ENCODE peak calls at places on chromosomes 7 and 10, in seven cellular contexts. L is cardiac fibroblast, I is lower leg skin, U is uterus, F is fibroblast of lung, C is IMR-90, H is WERI-Rb-1. B is an unnamed sample.

GRCh38 chr10:35005868-35006267 is 84.3 kb downstream of the CUL2 start:
- DNase-seq in L (peak; percentile 93), I (no peak), U (no peak), F (peak; percentile 91), C (peak; percentile 98), H (no peak), B (peak; percentile 99)

GRCh38 chr7:10824154-10824553 is 149.5 kb upstream of the PHF14 start:
- DNase-seq in L (no peak), I (no peak), U (no peak), F (no peak), C (no peak), H (no peak), B (no peak)

GRCh38 chr10:79413196-79413595 is 32.2 kb downstream of the ZCCHC24 start:
- DNase-seq in L (peak; percentile 41), I (no peak), U (no peak), F (no peak), C (peak; percentile 41), H (peak; percentile 61), B (no peak)

GRCh38 chr7:19020062-19020461 is 97.4 kb downstream of the TWIST1 start:
- DNase-seq in L (no peak), I (no peak), U (no peak), F (no peak), C (no peak), H (no peak), B (no peak)

GRCh38 chr10:31037749-31038148 is 6.1 kb upstream of the ZNF438 start:
- DNase-seq in L (no peak), I (no peak), U (no peak), F (no peak), C (no peak), H (no peak), B (no peak)

GRCh38 chr7:30285531-30286284 is 1.3 kb downstream of the ZNRF2 start:
- DNase-seq in L (peak; percentile 63), I (peak; percentile 87), U (peak; percentile 29), F (peak; percentile 61), C (peak; percentile 46), H (no peak), B (peak; percentile 75)

GRCh38 chr7:71239517-71239916 is 107.6 kb downstream of the GALNT17 start:
- DNase-seq in L (no peak), I (no peak), U (no peak), F (no peak), C (no peak), H (no peak), B (no peak)

GRCh38 chr10:124999433-125000365 is 57.8 kb downstream of the ZRANB1 start:
- DNase-seq in L (peak; percentile 88), I (peak; percentile 89), U (peak; percentile 58), F (peak; percentile 95), C (peak; percentile 92), H (no peak), B (peak; percentile 83)

GRCh38 chr10:98303569-98303968 is 35.6 kb upstream of the LOXL4 start:
- DNase-seq in L (no peak), I (peak; percentile 67), U (no peak), F (no peak), C (no peak), H (no peak), B (no peak)

GRCh38 chr7:7702826-7703225 is 15.6 kb downstream of the RPA3 start:
- DNase-seq in L (no peak), I (no peak), U (no peak), F (no peak), C (peak; percentile 16), H (no peak), B (no peak)

GRCh38 chr7:120986665-120987064 is 1.8 kb upstream of the CPED1 start:
- DNase-seq in L (no peak), I (no peak), U (no peak), F (no peak), C (no peak), H (no peak), B (no peak)

GRCh38 chr10:23198940-23199767 is 7.0 kb downstream of the PTF1A start:
- DNase-seq in L (no peak), I (no peak), U (no peak), F (no peak), C (no peak), H (peak; percentile 16), B (no peak)

GRCh38 chr7:116443101-116443523 is 56.4 kb upstream of the CAV2 start:
- DNase-seq in L (peak; percentile 95), I (no peak), U (no peak), F (peak; percentile 93), C (peak; percentile 97), H (no peak), B (peak; percentile 90)

GRCh38 chr7:18234519-18234918 is 206.9 kb upstream of the PRPS1L1 start:
- DNase-seq in L (no peak), I (no peak), U (no peak), F (no peak), C (no peak), H (no peak), B (no peak)

DNA sequence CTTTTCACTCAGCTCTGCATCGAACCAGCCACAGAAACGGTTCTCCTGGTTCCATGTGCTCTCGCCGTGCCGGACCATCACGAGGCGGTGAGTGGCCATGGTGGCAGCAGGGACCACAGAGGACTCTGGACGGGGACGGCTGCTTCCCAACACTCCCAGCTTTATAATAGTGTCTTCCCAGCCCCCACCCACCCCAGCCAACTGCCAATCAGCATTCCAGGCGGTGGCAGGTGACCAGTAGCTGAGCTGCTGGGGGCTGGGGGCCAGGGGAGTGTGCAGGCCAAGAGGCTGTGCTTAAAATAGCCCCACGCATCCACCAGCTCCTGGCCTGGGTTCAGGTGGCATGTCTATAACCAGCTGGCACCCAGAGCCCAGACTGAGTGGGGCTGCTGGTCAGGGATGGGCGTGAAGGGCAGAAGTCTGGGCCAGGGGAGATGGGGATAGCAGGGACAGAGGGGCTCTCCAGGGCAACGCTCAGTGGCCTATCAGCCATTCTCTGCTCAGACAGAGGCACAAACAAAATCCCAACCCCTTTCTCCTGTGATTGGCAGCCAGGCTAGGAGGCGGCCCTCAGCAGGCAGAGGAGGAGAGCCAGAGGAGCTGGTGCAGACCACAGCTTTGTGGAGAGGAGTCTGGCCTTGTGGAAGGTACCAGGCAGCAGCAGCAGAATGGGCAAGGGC is at the start of gene PGAM2:
- DNase-seq in L (peak; percentile 47), I (no peak), U (no peak), F (no peak), C (no peak), H (peak; percentile 84), B (peak; percentile 46)
- H3K4me3 ChIP-seq in L (no peak within 1 kb of the TSS), I (no peak within 1 kb of the TSS), U (no peak within 1 kb of the TSS), F (no peak within 1 kb of the TSS), C (no peak within 1 kb of the TSS), H (peak within 1 kb of the TSS; percentile 45), B (no peak within 1 kb of the TSS)

DNA sequence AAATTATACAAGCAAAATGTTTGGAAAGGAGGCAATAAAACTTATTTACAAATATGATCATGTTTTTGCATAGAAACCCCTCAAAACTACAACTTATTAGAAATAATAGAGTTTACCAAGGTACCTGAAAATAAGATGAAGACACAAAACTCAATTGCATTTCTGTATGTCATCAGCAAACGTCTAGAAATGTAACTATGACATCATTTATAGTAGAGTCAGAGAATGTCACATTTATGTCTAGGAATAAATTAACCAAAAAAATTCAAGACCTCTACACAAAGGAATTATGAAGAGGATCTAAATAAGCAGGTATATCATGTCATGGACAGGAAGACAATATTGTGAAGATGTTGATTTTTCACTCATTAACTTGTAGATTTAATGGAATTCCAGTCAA is 81.1 kb downstream of the PALS2 start:
- DNase-seq in L (no peak), I (no peak), U (no peak), F (no peak), C (no peak), H (no peak), B (no peak)
- TF ChIP-seq CTCF in L (no peak), I (no peak), U (no peak), F (no peak), C (no peak), H (no peak), B (no peak)

GRCh38 chr7:50349963-50350944 is 45.7 kb downstream of the IKZF1 start:
- DNase-seq in L (no peak), I (no peak), U (no peak), F (no peak), C (no peak), H (no peak), B (no peak)

GRCh38 chr7:50353201-50353600 is 48.7 kb downstream of the IKZF1 start:
- DNase-seq in L (no peak), I (no peak), U (no peak), F (no peak), C (no peak), H (no peak), B (no peak)

GRCh38 chr7:50349399-50349798 is 44.9 kb downstream of the IKZF1 start:
- DNase-seq in L (no peak), I (no peak), U (no peak), F (no peak), C (no peak), H (no peak), B (no peak)

GRCh38 chr7:50352282-50352681 is 47.8 kb downstream of the IKZF1 start:
- DNase-seq in L (no peak), I (no peak), U (no peak), F (no peak), C (no peak), H (no peak), B (no peak)

GRCh38 chr7:50351267-50351666 is 46.8 kb downstream of the IKZF1 start:
- DNase-seq in L (no peak), I (no peak), U (no peak), F (no peak), C (no peak), H (no peak), B (no peak)
- H3K4me3 ChIP-seq in L (no peak overlapping the region), I (no peak overlapping the region), U (no peak overlapping the region), F (no peak overlapping the region), C (no peak overlapping the region), H (no peak overlapping the region), B (no peak overlapping the region)

GRCh38 chr10:88990528-88991160 is at the start of gene FAS:
- DNase-seq in L (peak; percentile 84), I (peak; percentile 95), U (peak; percentile 75), F (peak; percentile 73), C (peak; percentile 57), H (peak; percentile 39), B (peak; percentile 55)

GRCh38 chr10:88989824-88990527 is 622 bp upstream of the FAS start:
- DNase-seq in L (peak; percentile 95), I (peak; percentile 92), U (peak; percentile 64), F (peak; percentile 96), C (peak; percentile 86), H (no peak), B (peak; percentile 92)

GRCh38 chr10:88992945-88993537 is 2.4 kb downstream of the FAS start:
- DNase-seq in L (peak; percentile 63), I (no peak), U (no peak), F (peak; percentile 51), C (peak; percentile 54), H (no peak), B (peak; percentile 54)

GRCh38 chr10:88991900-88992237 is 1.3 kb downstream of the FAS start:
- DNase-seq in L (no peak), I (no peak), U (no peak), F (no peak), C (no peak), H (no peak), B (no peak)

DNA sequence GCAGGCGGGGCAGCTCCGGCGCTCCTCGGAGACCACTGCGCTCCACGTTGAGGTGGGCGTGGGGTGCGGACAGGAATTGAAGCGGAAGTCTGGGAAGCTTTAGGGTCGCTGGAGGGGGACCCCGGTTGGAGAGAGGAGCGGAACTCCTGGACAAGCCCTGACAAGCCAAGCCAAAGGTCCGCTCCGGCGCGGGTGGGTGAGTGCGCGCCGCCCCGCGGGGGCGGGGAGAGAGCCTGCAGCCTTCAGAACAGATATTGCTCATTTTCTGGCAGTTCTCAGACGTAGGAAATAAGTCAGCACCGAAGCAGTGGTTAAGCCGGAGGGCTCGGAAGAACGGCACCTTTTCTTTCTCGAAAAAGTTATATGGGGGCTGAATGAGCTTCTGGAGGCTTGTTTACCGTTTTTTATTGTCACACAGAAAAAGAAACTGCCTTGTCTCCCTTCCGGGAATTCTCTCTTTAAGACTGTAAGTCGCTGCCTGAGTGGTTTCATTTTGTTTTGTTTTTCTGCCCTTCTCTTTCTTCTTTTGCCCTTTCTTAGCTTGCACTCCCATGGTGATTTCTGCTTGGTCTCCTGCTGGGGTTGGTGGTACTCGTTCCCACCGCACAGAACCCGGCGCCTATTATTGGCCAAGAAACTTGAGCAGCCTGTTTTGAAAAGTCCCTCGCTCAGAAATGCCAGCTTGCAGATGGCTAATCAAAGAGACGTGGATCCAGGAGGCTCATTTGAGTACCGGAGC is 732 bp downstream of the FAS start:
- DNase-seq in L (peak; percentile 76), I (peak; percentile 96), U (peak; percentile 86), F (peak; percentile 79), C (peak; percentile 68), H (peak; percentile 56), B (peak; percentile 88)
- TF ChIP-seq CTCF in L (no peak), I (no peak), U (no peak), F (no peak), C (no peak), H (no peak), B (peak; percentile 28)

B was measured in choroid plexus epithelial cell.